ENCODE peak calls at places on chromosomes 6 and 20, in seven cellular contexts. A, Z, S, Y, N, V and P are unnamed samples.

GRCh38 chr20:2751347-2751867 is 49.0 kb downstream of the CPXM1 start:
- DNase-seq in V (no peak), S (no peak), Y (no peak), A (peak), N (no peak), Z (peak), P (no peak)

GRCh38 chr6:28634758-28635546 is 109.3 kb downstream of the GPX5 start:
- DNase-seq in A (peak), Y (no peak), Z (peak), S (no peak), V (no peak), N (no peak), P (no peak)

GRCh38 chr20:54557836-54558590 is 82.6 kb downstream of the DOK5 start:
- DNase-seq in N (no peak), V (no peak), A (no peak), Y (no peak), S (no peak), Z (no peak), P (no peak)

GRCh38 chr6:74946961-74947360 is 258.9 kb downstream of the COL12A1 start:
- DNase-seq in N (peak), Y (no peak), S (no peak), Z (peak), V (no peak), A (no peak), P (no peak)

GRCh38 chr20:11083841-11084240 is 410.0 kb upstream of the JAG1 start:
- DNase-seq in Y (no peak), Z (no peak), N (no peak), S (no peak), V (no peak), A (no peak), P (no peak)

GRCh38 chr20:24027229-24027628 is 38.6 kb upstream of the GGTLC1 start:
- DNase-seq in N (no peak), V (no peak), S (no peak), Z (no peak), Y (peak), A (peak), P (no peak)

GRCh38 chr6:31908791-31909190 is 6.9 kb upstream of the ZBTB12 start:
- DNase-seq in Y (no peak), A (no peak), N (no peak), Z (peak), S (no peak), V (no peak), P (peak)

GRCh38 chr20:46118481-46119020 is 437 bp downstream of the CD40 start:
- DNase-seq in Z (no peak), N (no peak), Y (peak), V (peak), A (peak), S (no peak), P (no peak)

GRCh38 chr6:167697316-167697715 is 129.4 kb upstream of the AFDN start:
- DNase-seq in Z (no peak), A (no peak), Y (no peak), N (no peak), V (no peak), S (no peak), P (no peak)

GRCh38 chr6:168525114-168525513 is 84.1 kb downstream of the SMOC2 start:
- DNase-seq in Y (no peak), Z (no peak), A (no peak), V (no peak), S (no peak), N (no peak), P (no peak)

GRCh38 chr20:59835448-59836395 is 97.7 kb downstream of the SYCP2 start:
- DNase-seq in S (no peak), Y (no peak), V (peak), A (no peak), N (no peak), Z (no peak), P (no peak)

GRCh38 chr6:153677522-153677921 is 361.5 kb upstream of the OPRM1 start:
- DNase-seq in V (no peak), Y (no peak), A (no peak), Z (no peak), N (no peak), S (no peak), P (no peak)

GRCh38 chr20:64083380-64084208 is 604 bp downstream of the LKAAEAR1 start:
- DNase-seq in N (no peak), S (peak), V (peak), A (peak), Y (peak), Z (peak), P (no peak)

GRCh38 chr20:10414982-10415650 is 18.9 kb downstream of the MKKS start:
- DNase-seq in V (no peak), A (no peak), Z (no peak), N (no peak), S (peak), Y (no peak), P (no peak)

GRCh38 chr6:158775832-158776231 is 43.3 kb downstream of the EZR start:
- DNase-seq in A (no peak), Z (no peak), Y (no peak), S (no peak), N (no peak), V (no peak), P (no peak)

GRCh38 chr6:157831424-157832249 is 8.6 kb downstream of the SNX9 start:
- DNase-seq in Z (no peak), Y (no peak), N (no peak), A (no peak), S (no peak), V (no peak), P (no peak)

GRCh38 chr6:141309295-141309694 is 823.4 kb upstream of the GJE1 start:
- DNase-seq in Z (peak), Y (no peak), N (no peak), S (no peak), V (no peak), A (no peak), P (no peak)

GRCh38 chr6:41767112-41767946 is 12.4 kb downstream of the FRS3 start:
- DNase-seq in Y (no peak), A (peak), N (no peak), Z (peak), S (peak), V (no peak), P (peak)

GRCh38 chr6:28207244-28208179 is 17.6 kb upstream of the ZSCAN9 start:
- DNase-seq in Y (no peak), S (no peak), Z (no peak), V (no peak), N (no peak), A (no peak), P (no peak)

GRCh38 chr6:727796-728195 is 34.9 kb upstream of the EXOC2 start:
- DNase-seq in N (no peak), V (no peak), Z (no peak), A (no peak), Y (no peak), S (no peak), P (no peak)

GRCh38 chr6:88422831-88423230 is 256.7 kb upstream of the CNR1 start:
- DNase-seq in Z (no peak), A (no peak), N (no peak), V (no peak), Y (no peak), S (no peak), P (no peak)

GRCh38 chr6:88426005-88426404 is 259.9 kb upstream of the CNR1 start:
- DNase-seq in V (no peak), A (no peak), S (no peak), Y (no peak), N (no peak), Z (no peak), P (no peak)

GRCh38 chr6:88428068-88428467 is 261.9 kb upstream of the CNR1 start:
- DNase-seq in Y (no peak), A (no peak), V (no peak), N (no peak), S (no peak), Z (no peak), P (no peak)
- TF ChIP-seq POLR2A in Y (no peak), A (no peak), V (no peak), N (no peak), S (no peak), Z (no peak), P (no peak)

DNA sequence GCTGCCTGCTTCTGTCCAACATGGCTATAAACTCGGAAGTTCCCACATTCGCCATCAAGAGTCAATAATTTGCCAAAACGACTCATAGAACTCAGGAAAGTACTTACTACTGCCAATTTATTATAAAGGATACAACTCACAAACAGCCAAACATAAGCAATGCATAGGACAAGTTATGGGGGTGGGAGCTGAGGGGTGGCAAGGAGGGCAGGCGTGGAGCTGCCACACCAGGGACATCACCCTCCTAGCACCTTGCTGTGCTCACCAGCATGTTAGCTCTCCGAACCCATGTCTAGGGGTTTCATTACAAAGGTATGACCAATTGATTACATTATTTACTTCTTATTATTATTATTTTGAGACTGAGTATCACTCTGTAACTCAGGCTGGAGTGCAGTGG is 12.4 kb downstream of the EIF2S2 start:
- DNase-seq in Z (no peak), N (no peak), S (no peak), V (no peak), A (no peak), Y (no peak), P (no peak)
- TF ChIP-seq POLR2A in Z (no peak), N (no peak), S (peak), V (no peak), A (no peak), Y (no peak), P (no peak)

GRCh38 chr6:43635387-43636311 is at the start of gene MAD2L1BP:
- DNase-seq in N (peak), A (peak), Z (peak), V (peak), S (peak), Y (peak), P (peak)
- TF ChIP-seq POLR2A in N (peak), A (peak), Z (peak), V (peak), S (peak), Y (peak), P (peak)

GRCh38 chr6:7088076-7088742 is 19.6 kb upstream of the RREB1 start:
- DNase-seq in Z (no peak), Y (no peak), S (no peak), N (no peak), V (no peak), A (no peak), P (no peak)

GRCh38 chr6:7085911-7086310 is 21.9 kb upstream of the RREB1 start:
- DNase-seq in N (no peak), Y (no peak), A (peak), Z (no peak), S (no peak), V (peak), P (no peak)

GRCh38 chr6:7086488-7086887 is 21.3 kb upstream of the RREB1 start:
- DNase-seq in Y (peak), S (no peak), Z (no peak), A (peak), V (peak), N (no peak), P (no peak)

GRCh38 chr6:7087066-7087465 is 20.7 kb upstream of the RREB1 start:
- DNase-seq in Z (no peak), S (no peak), V (no peak), A (no peak), N (no peak), Y (no peak), P (no peak)

GRCh38 chr6:7087491-7087979 is 20.2 kb upstream of the RREB1 start:
- DNase-seq in A (no peak), Y (peak), N (no peak), S (no peak), Z (no peak), V (no peak), P (no peak)
- TF ChIP-seq POLR2A in A (no peak), Y (peak), N (no peak), S (no peak), Z (no peak), V (no peak), P (no peak)

DNA sequence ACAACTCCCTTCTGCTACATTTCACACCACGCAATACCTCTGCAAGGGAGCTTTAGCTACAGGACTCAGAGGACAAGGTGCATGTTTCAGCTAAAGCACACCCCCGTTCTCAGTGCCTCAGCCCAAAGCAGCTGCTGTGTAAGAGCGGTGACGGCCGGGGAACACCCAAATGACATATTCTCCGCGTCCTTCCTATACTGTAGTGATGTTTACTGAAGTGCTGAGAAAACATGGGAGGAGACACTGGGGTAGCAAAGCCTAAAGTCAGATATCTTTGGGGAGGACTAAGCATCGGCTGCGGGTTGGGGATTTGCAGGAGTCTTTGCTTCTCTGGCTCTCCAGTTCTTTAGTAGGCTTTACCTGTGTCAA is 1.7 kb downstream of the SLC22A23 start:
- DNase-seq in Z (peak), S (no peak), V (no peak), N (no peak), Y (no peak), A (peak), P (no peak)
- TF ChIP-seq POLR2A in Z (no peak), S (no peak), V (no peak), N (no peak), Y (peak), A (peak), P (no peak)

GRCh38 chr6:36607782-36608386 is 13.7 kb downstream of the SRSF3 start:
- DNase-seq in N (no peak), S (no peak), V (no peak), Z (no peak), Y (no peak), A (peak), P (no peak)

GRCh38 chr6:36603222-36604089 is 9.3 kb downstream of the SRSF3 start:
- DNase-seq in Y (no peak), Z (no peak), V (no peak), A (no peak), S (no peak), N (no peak), P (no peak)

GRCh38 chr6:36605102-36605501 is 10.9 kb downstream of the SRSF3 start:
- DNase-seq in Z (no peak), A (no peak), V (no peak), Y (no peak), N (no peak), S (no peak), P (no peak)

GRCh38 chr6:36605560-36606391 is 11.6 kb downstream of the SRSF3 start:
- DNase-seq in V (no peak), Z (no peak), Y (peak), S (no peak), N (no peak), A (no peak), P (no peak)

GRCh38 chr6:36604090-36605060 is 10.2 kb downstream of the SRSF3 start:
- DNase-seq in S (no peak), A (no peak), Y (peak), V (no peak), N (no peak), Z (no peak), P (no peak)
- TF ChIP-seq POLR2A in S (peak), A (no peak), Y (no peak), V (no peak), N (no peak), Z (peak), P (no peak)

GRCh38 chr6:132819405-132820145 is 5.2 kb downstream of the RPS12 start:
- DNase-seq in Y (no peak), A (no peak), S (no peak), Z (peak), N (no peak), V (no peak), P (no peak)

GRCh38 chr6:132814716-132815570 is 574 bp downstream of the RPS12 start:
- DNase-seq in Z (peak), A (no peak), V (no peak), S (no peak), Y (no peak), N (no peak), P (no peak)

GRCh38 chr6:132816665-132817064 is 2.3 kb downstream of the RPS12 start:
- DNase-seq in N (no peak), S (peak), Y (no peak), A (no peak), V (no peak), Z (peak), P (no peak)

GRCh38 chr6:132818404-132819359 is 4.3 kb downstream of the RPS12 start:
- DNase-seq in N (no peak), V (no peak), S (no peak), Z (peak), Y (no peak), A (no peak), P (no peak)

DNA sequence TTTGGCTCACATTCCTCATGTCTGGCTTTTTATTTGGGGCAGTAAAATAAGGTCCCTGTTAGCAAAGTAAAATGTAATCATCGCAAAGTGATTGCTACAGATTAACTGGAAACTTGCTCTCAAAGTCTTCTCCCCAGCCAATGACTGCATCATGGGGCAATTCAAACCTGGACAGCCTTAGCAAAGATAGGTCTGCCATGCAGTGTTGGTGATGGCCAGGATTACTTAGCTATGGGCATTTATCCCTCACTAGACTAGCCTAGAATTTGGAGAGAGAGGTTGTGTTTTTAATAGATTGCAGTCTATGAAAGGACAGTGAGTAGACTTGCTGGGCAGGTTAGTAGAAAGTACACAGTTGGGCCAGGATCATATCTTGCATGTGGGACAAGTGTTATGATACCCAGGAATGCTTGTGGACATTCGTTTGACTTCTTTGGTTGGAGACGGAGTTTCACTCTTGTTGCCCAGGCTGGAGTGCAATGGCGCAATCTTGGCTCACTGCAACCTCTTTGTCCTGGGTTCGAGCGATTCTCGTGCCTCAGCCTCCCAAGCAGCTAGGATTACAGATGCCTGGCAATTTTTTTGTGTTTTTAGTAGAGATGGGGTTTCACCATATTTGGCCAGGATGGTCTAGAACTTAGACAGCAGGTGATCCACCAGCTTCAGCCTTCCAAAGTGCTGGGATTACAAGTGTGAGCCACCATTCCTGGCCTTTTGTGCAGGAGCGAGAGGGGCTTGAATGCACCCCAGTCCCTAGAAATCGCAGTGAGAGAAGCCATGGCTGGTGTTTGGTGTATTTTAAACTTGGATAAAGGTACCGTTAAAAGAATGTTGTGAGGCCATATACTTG is 3.4 kb downstream of the RPS12 start:
- DNase-seq in Y (no peak), N (no peak), S (no peak), A (no peak), V (no peak), Z (peak), P (no peak)
- TF ChIP-seq POLR2A in Y (no peak), N (no peak), S (peak), A (no peak), V (no peak), Z (no peak), P (no peak)

GRCh38 chr6:44127186-44128019 is at the start of the genes MRPL14 and TMEM63B:
- DNase-seq in S (peak), Z (peak), Y (peak), A (peak), N (peak), V (peak), P (peak)
- TF ChIP-seq POLR2A in S (peak), Z (peak), Y (peak), A (peak), N (peak), V (peak), P (peak)

DNA sequence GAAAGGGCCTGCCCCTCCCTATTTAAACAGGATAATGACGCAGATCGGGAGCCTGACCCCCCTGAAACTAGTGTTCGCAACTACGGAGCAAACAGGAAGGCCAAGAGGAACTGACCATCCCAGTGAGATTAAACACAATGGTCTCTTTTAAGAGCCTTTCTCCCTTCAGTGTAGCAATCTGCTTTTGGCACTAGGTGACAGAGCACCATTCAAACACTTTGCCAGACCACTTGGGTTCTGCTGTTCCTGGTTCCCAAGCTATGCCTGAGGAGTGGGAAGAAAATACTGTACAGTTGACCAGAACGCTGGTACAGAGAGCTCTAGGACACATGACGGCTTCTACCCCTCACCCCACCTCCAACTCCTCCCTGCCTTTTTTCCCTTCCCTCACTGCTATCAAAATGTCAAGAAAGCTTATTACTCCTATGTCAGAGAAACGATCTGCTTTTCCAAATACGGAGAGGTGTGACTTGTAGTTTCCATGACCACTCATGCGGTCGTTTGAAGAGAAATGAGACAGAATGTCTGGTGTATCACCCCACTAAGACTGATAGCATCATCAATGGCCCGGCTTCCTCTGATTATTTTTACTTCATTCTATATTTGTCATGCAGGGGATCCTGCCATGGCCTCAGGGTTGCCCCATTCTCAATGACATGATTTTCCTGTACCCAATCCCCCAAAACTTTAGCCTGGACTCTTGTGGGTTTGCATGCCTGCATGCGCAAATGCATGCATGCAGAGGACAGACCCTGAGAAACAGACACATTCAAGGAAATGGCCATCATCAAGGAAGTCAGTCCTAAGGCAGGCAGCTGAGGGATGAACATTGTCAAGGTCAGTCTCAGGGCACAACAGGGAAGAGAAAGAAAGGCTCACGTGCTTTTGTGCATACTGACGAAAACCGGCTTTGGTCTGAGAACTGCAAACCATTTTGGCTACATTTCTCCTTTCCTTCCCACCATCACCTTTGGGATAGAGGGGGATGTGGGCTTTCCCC is 13.3 kb downstream of the NEDD9 start:
- DNase-seq in S (no peak), Z (peak), N (no peak), A (peak), V (no peak), Y (no peak), P (no peak)
- TF ChIP-seq POLR2A in S (no peak), Z (peak), N (no peak), A (peak), V (no peak), Y (peak), P (no peak)